ENCODE peak calls at places on chromosomes 3 and 15, in seven cellular contexts. D is Panc1, I is suprapubic skin, Y is fibroblast of lung, N is lower lobe of right lung, E is body of pancreas, U is HCT116. Q is an unnamed sample.

GRCh38 chr3:89586256-89586655 is 478.8 kb downstream of the EPHA3 start:
- DNase-seq in D (no peak), N (no peak), I (no peak), U (no peak), Y (no peak), E (no peak), Q (no peak)

GRCh38 chr3:172106989-172107388 is 67.6 kb downstream of the FNDC3B start:
- DNase-seq in Y (no peak), D (no peak), N (peak; percentile 70), E (no peak), U (no peak), I (no peak), Q (peak; percentile 52)

GRCh38 chr3:178518660-178519396 is 17.4 kb upstream of the KCNMB2 start:
- DNase-seq in I (no peak), Y (no peak), U (no peak), E (no peak), N (no peak), D (no peak), Q (no peak)

GRCh38 chr3:124512881-124513609 is 217.2 kb upstream of the UMPS start:
- DNase-seq in N (no peak), U (no peak), Y (no peak), E (peak; percentile 32), I (no peak), D (no peak), Q (no peak)

GRCh38 chr15:68526269-68526668 is 52.5 kb upstream of the CORO2B start:
- DNase-seq in Y (peak; percentile 42), N (no peak), D (no peak), I (no peak), U (no peak), E (no peak), Q (no peak)

GRCh38 chr15:40054746-40055575 is 16.0 kb upstream of the SRP14 start:
- DNase-seq in I (no peak), Y (peak; percentile 67), E (peak; percentile 83), N (no peak), D (no peak), U (no peak), Q (no peak)

GRCh38 chr3:154378311-154378710 is 51.7 kb downstream of the GPR149 start:
- DNase-seq in E (no peak), I (no peak), D (no peak), Y (no peak), N (no peak), U (no peak), Q (no peak)

GRCh38 chr15:57356178-57356577 is 20.1 kb upstream of the CGNL1 start:
- DNase-seq in D (no peak), N (no peak), U (no peak), E (no peak), I (no peak), Y (no peak), Q (no peak)

GRCh38 chr3:47057212-47057671 is 77.8 kb downstream of the NBEAL2 start:
- DNase-seq in U (no peak), E (no peak), N (no peak), D (no peak), I (no peak), Y (no peak), Q (no peak)

GRCh38 chr3:189786479-189787064 is 155.4 kb downstream of the TP63 start:
- DNase-seq in I (no peak), U (no peak), E (no peak), N (no peak), D (no peak), Y (no peak), Q (no peak)

GRCh38 chr3:169668081-169668956 is 4.8 kb upstream of the MECOM start:
- DNase-seq in Y (peak; percentile 53), U (no peak), D (no peak), E (peak; percentile 55), N (peak; percentile 68), I (no peak), Q (peak; percentile 53)

GRCh38 chr3:11757441-11757875 is 89.2 kb downstream of the TAMM41 start:
- DNase-seq in E (no peak), Y (peak; percentile 81), N (no peak), I (no peak), U (no peak), D (no peak), Q (no peak)

GRCh38 chr15:92383528-92384326 is 10.0 kb upstream of the ST8SIA2 start:
- DNase-seq in I (no peak), D (no peak), N (no peak), E (peak; percentile 19), Y (no peak), U (peak; percentile 26), Q (peak; percentile 60)

GRCh38 chr3:136750922-136751258 is 1.3 kb downstream of the STAG1 start:
- DNase-seq in U (no peak), D (no peak), N (no peak), Y (peak; percentile 80), E (no peak), I (no peak), Q (no peak)

GRCh38 chr3:14290631-14291385 is 111.6 kb upstream of the SLC6A6 start:
- DNase-seq in I (no peak), N (no peak), E (no peak), U (no peak), D (no peak), Y (peak; percentile 18), Q (no peak)

GRCh38 chr15:67175643-67176071 is 78.8 kb downstream of the AAGAB start:
- DNase-seq in N (peak; percentile 65), Y (peak; percentile 83), E (no peak), D (no peak), U (no peak), I (peak; percentile 87), Q (peak; percentile 53)

GRCh38 chr15:48367483-48367882 is 36.3 kb downstream of the DUT start:
- DNase-seq in E (no peak), I (no peak), D (no peak), N (no peak), Y (no peak), U (no peak), Q (no peak)

GRCh38 chr3:152817400-152817799 is 17.5 kb upstream of the P2RY1 start:
- DNase-seq in Y (no peak), E (no peak), D (no peak), U (no peak), N (no peak), I (no peak), Q (no peak)

GRCh38 chr3:72177075-72178050 is 392.4 kb upstream of the PROK2 start:
- DNase-seq in Y (peak; percentile 74), D (no peak), N (peak; percentile 65), E (no peak), U (no peak), I (no peak), Q (peak; percentile 75)

GRCh38 chr3:132432639-132433038 is 15.3 kb downstream of the DNAJC13 start:
- DNase-seq in E (no peak), N (no peak), D (peak; percentile 42), Y (peak; percentile 89), U (peak; percentile 34), I (no peak), Q (no peak)

GRCh38 chr3:15578272-15578671 is 23.1 kb downstream of the HACL1 start:
- DNase-seq in I (no peak), N (no peak), U (no peak), E (no peak), D (no peak), Y (no peak), Q (no peak)

DNA sequence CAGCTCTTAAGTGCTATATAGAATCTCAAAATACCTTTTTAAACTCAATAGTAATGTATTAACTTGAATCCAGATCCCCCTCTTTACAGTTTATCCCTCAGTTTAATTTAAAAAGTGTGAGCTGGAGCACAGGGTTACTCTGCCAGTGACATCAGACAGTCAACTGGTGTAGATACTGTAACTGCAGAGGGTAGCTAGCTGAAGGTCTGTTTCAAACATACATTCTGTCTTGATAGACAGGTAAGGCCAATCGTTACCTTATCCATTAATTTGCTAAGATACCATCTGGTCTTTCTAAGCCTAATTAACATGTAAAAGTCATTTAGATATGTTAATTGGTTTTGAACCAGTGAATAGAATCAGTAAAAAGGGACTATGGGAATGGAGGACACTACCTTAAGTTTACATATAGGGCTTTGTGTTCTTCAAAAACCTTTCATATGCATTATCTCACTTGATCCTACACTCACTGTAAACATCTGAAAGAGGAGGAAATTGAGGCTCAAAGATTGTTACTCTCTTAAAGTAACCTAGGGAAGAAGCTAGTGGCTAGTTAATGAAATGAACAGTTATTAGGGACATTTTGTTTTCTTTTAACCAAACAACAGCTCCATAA is 59.5 kb upstream of the TSPAN3 start:
- DNase-seq in Y (no peak), E (no peak), D (no peak), I (no peak), U (no peak), N (no peak), Q (no peak)
- H3K27ac ChIP-seq in Y (no peak overlapping the region), E (no peak overlapping the region), D (no peak overlapping the region), I (no peak overlapping the region), U (no peak overlapping the region), N (no peak overlapping the region), Q (no peak overlapping the region)

GRCh38 chr15:85702321-85703230 is 92.1 kb downstream of the KLHL25 start:
- DNase-seq in D (no peak), N (no peak), E (no peak), U (no peak), I (no peak), Y (peak; percentile 85), Q (no peak)
- H3K4me1 ChIP-seq in D (peaks cover 10% of the 10 kb centered on the region), N (peaks cover 65% of the 10 kb centered on the region), E (peaks cover 55% of the 10 kb centered on the region), U (no peaks in the 10 kb centered on the region), I (peaks cover 53% of the 10 kb centered on the region), Y (peaks cover 15% of the 10 kb centered on the region), Q (peaks cover 16% of the 10 kb centered on the region)

DNA sequence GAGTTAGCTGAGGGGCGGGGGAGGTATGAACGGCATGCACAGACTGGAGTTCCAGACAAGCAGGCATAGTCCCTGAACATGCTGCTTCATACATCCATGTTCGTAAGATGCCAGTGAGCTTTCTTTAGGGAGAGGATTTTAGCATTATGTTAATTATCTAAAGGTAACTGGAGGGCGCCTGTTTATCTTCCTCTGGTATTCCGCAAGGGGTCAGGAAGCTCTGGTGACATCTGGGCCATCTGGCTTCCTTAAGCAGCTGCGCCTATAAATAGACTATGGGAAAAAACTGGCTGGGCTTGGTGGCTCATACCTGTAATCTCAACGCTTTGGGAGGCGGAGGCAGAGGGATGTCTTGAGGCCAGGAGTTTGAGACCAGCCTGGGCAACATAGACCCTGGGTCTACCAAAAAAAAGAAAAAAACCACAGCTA is 1.5 kb upstream of the FBXO22 start:
- DNase-seq in N (no peak), U (no peak), I (no peak), E (no peak), Y (no peak), D (no peak), Q (no peak)
- H3K27ac ChIP-seq in N (no peak overlapping the region), U (no peak overlapping the region), I (no peak overlapping the region), E (no peak overlapping the region), Y (no peak overlapping the region), D (peak overlapping the region; percentile 97), Q (peak overlapping the region; percentile 21)

GRCh38 chr15:80154336-80154735 is 1.5 kb downstream of the FAH start:
- DNase-seq in E (no peak), D (no peak), U (no peak), I (no peak), Y (peak; percentile 35), N (no peak), Q (no peak)

GRCh38 chr15:80152896-80153876 is at the start of gene FAH:
- DNase-seq in U (no peak), N (no peak), Y (peak; percentile 54), E (peak; percentile 28), I (peak; percentile 87), D (no peak), Q (no peak)

GRCh38 chr15:80153900-80154299 is 1.1 kb downstream of the FAH start:
- DNase-seq in D (no peak), N (no peak), I (no peak), E (no peak), U (no peak), Y (peak; percentile 51), Q (no peak)

GRCh38 chr15:80156176-80156720 is 3.4 kb downstream of the FAH start:
- DNase-seq in E (no peak), N (no peak), Y (no peak), D (no peak), I (no peak), U (no peak), Q (no peak)

GRCh38 chr15:80155001-80155377 is 2.2 kb downstream of the FAH start:
- DNase-seq in Y (no peak), I (no peak), U (no peak), D (no peak), E (no peak), N (no peak), Q (no peak)
- H3K4me1 ChIP-seq in Y (peaks cover 7% of the 10 kb centered on the region), I (peaks cover 13% of the 10 kb centered on the region), U (peaks cover 25% of the 10 kb centered on the region), D (peaks cover 22% of the 10 kb centered on the region), E (peaks cover 13% of the 10 kb centered on the region), N (peaks cover 43% of the 10 kb centered on the region), Q (peaks cover 4% of the 10 kb centered on the region)